ENCODE peak calls at places on chromosomes 12 and 14, in seven cellular contexts. One of them, this sample, is unnamed.

GRCh38 chr12:56375598-56376434 is 13.2 kb upstream of the APOF start:
- DNase-seq in GM19239: no peak
- DNase-seq in AG04450: no peak
- DNase-seq in stimulated activated CD4-positive, alpha-beta T cell treated with anti-CD3 and anti-CD28 coated beads, Interleukin-2, amount 100 ng/mL, for 24 hours: no peak
- DNase-seq in amniotic stem cell: no peak
- DNase-seq in central memory CD4-positive, alpha-beta T cell: no peak
- DNase-seq in OCI-LY7: peak
- DNase-seq in this sample: no peak

GRCh38 chr14:34569750-34570149 is 30.2 kb upstream of the EAPP start:
- DNase-seq in GM19239: no peak
- DNase-seq in AG04450: no peak
- DNase-seq in stimulated activated CD4-positive, alpha-beta T cell treated with anti-CD3 and anti-CD28 coated beads, Interleukin-2, amount 100 ng/mL, for 24 hours: no peak
- DNase-seq in amniotic stem cell: no peak
- DNase-seq in central memory CD4-positive, alpha-beta T cell: no peak
- DNase-seq in OCI-LY7: no peak
- DNase-seq in this sample: no peak

GRCh38 chr12:51472984-51473383 is 48.4 kb downstream of the SLC4A8 start:
- DNase-seq in GM19239: no peak
- DNase-seq in AG04450: no peak
- DNase-seq in stimulated activated CD4-positive, alpha-beta T cell treated with anti-CD3 and anti-CD28 coated beads, Interleukin-2, amount 100 ng/mL, for 24 hours: no peak
- DNase-seq in amniotic stem cell: no peak
- DNase-seq in central memory CD4-positive, alpha-beta T cell: no peak
- DNase-seq in OCI-LY7: peak
- DNase-seq in this sample: no peak

GRCh38 chr12:128077211-128077916 is 189.6 kb upstream of the TMEM132C start:
- DNase-seq in GM19239: no peak
- DNase-seq in AG04450: no peak
- DNase-seq in stimulated activated CD4-positive, alpha-beta T cell treated with anti-CD3 and anti-CD28 coated beads, Interleukin-2, amount 100 ng/mL, for 24 hours: no peak
- DNase-seq in amniotic stem cell: no peak
- DNase-seq in central memory CD4-positive, alpha-beta T cell: no peak
- DNase-seq in OCI-LY7: no peak
- DNase-seq in this sample: no peak

GRCh38 chr14:22614240-22614799 is 16.2 kb downstream of the ABHD4 start:
- DNase-seq in GM19239: no peak
- DNase-seq in AG04450: peak
- DNase-seq in stimulated activated CD4-positive, alpha-beta T cell treated with anti-CD3 and anti-CD28 coated beads, Interleukin-2, amount 100 ng/mL, for 24 hours: no peak
- DNase-seq in amniotic stem cell: peak
- DNase-seq in central memory CD4-positive, alpha-beta T cell: no peak
- DNase-seq in OCI-LY7: peak
- DNase-seq in this sample: no peak

GRCh38 chr12:47071241-47071852 is 8.1 kb upstream of the PCED1B start:
- DNase-seq in GM19239: no peak
- DNase-seq in AG04450: no peak
- DNase-seq in stimulated activated CD4-positive, alpha-beta T cell treated with anti-CD3 and anti-CD28 coated beads, Interleukin-2, amount 100 ng/mL, for 24 hours: no peak
- DNase-seq in amniotic stem cell: no peak
- DNase-seq in central memory CD4-positive, alpha-beta T cell: peak
- DNase-seq in OCI-LY7: peak
- DNase-seq in this sample: no peak

GRCh38 chr14:23056956-23057756 is at the start of gene CDH24:
- DNase-seq in GM19239: peak
- DNase-seq in AG04450: no peak
- DNase-seq in stimulated activated CD4-positive, alpha-beta T cell treated with anti-CD3 and anti-CD28 coated beads, Interleukin-2, amount 100 ng/mL, for 24 hours: peak
- DNase-seq in amniotic stem cell: no peak
- DNase-seq in central memory CD4-positive, alpha-beta T cell: peak
- DNase-seq in OCI-LY7: peak
- DNase-seq in this sample: peak

GRCh38 chr12:86663691-86664090 is 407.5 kb upstream of the MGAT4C start:
- DNase-seq in GM19239: no peak
- DNase-seq in AG04450: no peak
- DNase-seq in stimulated activated CD4-positive, alpha-beta T cell treated with anti-CD3 and anti-CD28 coated beads, Interleukin-2, amount 100 ng/mL, for 24 hours: no peak
- DNase-seq in amniotic stem cell: no peak
- DNase-seq in central memory CD4-positive, alpha-beta T cell: no peak
- DNase-seq in OCI-LY7: no peak
- DNase-seq in this sample: no peak

GRCh38 chr12:2364566-2365165 is 311.9 kb downstream of the CACNA1C start:
- DNase-seq in GM19239: no peak
- DNase-seq in AG04450: no peak
- DNase-seq in stimulated activated CD4-positive, alpha-beta T cell treated with anti-CD3 and anti-CD28 coated beads, Interleukin-2, amount 100 ng/mL, for 24 hours: no peak
- DNase-seq in amniotic stem cell: no peak
- DNase-seq in central memory CD4-positive, alpha-beta T cell: no peak
- DNase-seq in OCI-LY7: no peak
- DNase-seq in this sample: no peak

GRCh38 chr12:15522574-15523187 is 200.4 kb downstream of the PTPRO start:
- DNase-seq in GM19239: no peak
- DNase-seq in AG04450: no peak
- DNase-seq in stimulated activated CD4-positive, alpha-beta T cell treated with anti-CD3 and anti-CD28 coated beads, Interleukin-2, amount 100 ng/mL, for 24 hours: no peak
- DNase-seq in amniotic stem cell: peak
- DNase-seq in central memory CD4-positive, alpha-beta T cell: no peak
- DNase-seq in OCI-LY7: peak
- DNase-seq in this sample: no peak

GRCh38 chr12:24080465-24080864 is 131.0 kb upstream of the SOX5 start:
- DNase-seq in GM19239: no peak
- DNase-seq in AG04450: no peak
- DNase-seq in stimulated activated CD4-positive, alpha-beta T cell treated with anti-CD3 and anti-CD28 coated beads, Interleukin-2, amount 100 ng/mL, for 24 hours: no peak
- DNase-seq in amniotic stem cell: no peak
- DNase-seq in central memory CD4-positive, alpha-beta T cell: no peak
- DNase-seq in OCI-LY7: no peak
- DNase-seq in this sample: no peak

GRCh38 chr12:26112703-26113147 is 12.1 kb downstream of the BHLHE41 start:
- DNase-seq in GM19239: no peak
- DNase-seq in AG04450: no peak
- DNase-seq in stimulated activated CD4-positive, alpha-beta T cell treated with anti-CD3 and anti-CD28 coated beads, Interleukin-2, amount 100 ng/mL, for 24 hours: no peak
- DNase-seq in amniotic stem cell: no peak
- DNase-seq in central memory CD4-positive, alpha-beta T cell: no peak
- DNase-seq in OCI-LY7: no peak
- DNase-seq in this sample: no peak

GRCh38 chr12:41552507-41553047 is 364.5 kb downstream of the PDZRN4 start:
- DNase-seq in GM19239: no peak
- DNase-seq in AG04450: no peak
- DNase-seq in stimulated activated CD4-positive, alpha-beta T cell treated with anti-CD3 and anti-CD28 coated beads, Interleukin-2, amount 100 ng/mL, for 24 hours: no peak
- DNase-seq in amniotic stem cell: no peak
- DNase-seq in central memory CD4-positive, alpha-beta T cell: no peak
- DNase-seq in OCI-LY7: no peak
- DNase-seq in this sample: no peak

GRCh38 chr14:104609666-104610065 is 5.1 kb upstream of the TMEM179 start:
- DNase-seq in GM19239: no peak
- DNase-seq in AG04450: no peak
- DNase-seq in stimulated activated CD4-positive, alpha-beta T cell treated with anti-CD3 and anti-CD28 coated beads, Interleukin-2, amount 100 ng/mL, for 24 hours: no peak
- DNase-seq in amniotic stem cell: no peak
- DNase-seq in central memory CD4-positive, alpha-beta T cell: no peak
- DNase-seq in OCI-LY7: no peak
- DNase-seq in this sample: no peak

GRCh38 chr12:116066381-116067230 is 210.9 kb downstream of the MED13L start:
- DNase-seq in GM19239: peak
- DNase-seq in AG04450: no peak
- DNase-seq in stimulated activated CD4-positive, alpha-beta T cell treated with anti-CD3 and anti-CD28 coated beads, Interleukin-2, amount 100 ng/mL, for 24 hours: peak
- DNase-seq in amniotic stem cell: peak
- DNase-seq in central memory CD4-positive, alpha-beta T cell: peak
- DNase-seq in OCI-LY7: peak
- DNase-seq in this sample: peak

GRCh38 chr14:60905930-60906329 is 74.9 kb downstream of the TRMT5 start:
- DNase-seq in GM19239: no peak
- DNase-seq in AG04450: no peak
- DNase-seq in stimulated activated CD4-positive, alpha-beta T cell treated with anti-CD3 and anti-CD28 coated beads, Interleukin-2, amount 100 ng/mL, for 24 hours: no peak
- DNase-seq in amniotic stem cell: no peak
- DNase-seq in central memory CD4-positive, alpha-beta T cell: no peak
- DNase-seq in OCI-LY7: no peak
- DNase-seq in this sample: no peak